ENCODE peak calls at places on chromosomes 5 and 9, in six cellular contexts. O is activated CD8-positive, alpha-beta T cell treated with anti-CD3 and anti-CD28 coated beads for 36 hours; Y is spleen; B is HFF-Myc; L is NB4; K is progenitor cell of endocrine pancreas. G is an unnamed sample.

GRCh38 chr9:32968101-32969011 is 33.1 kb downstream of the APTX start:
- DNase-seq in O (peak), Y (no peak), B (no peak), L (peak), K (peak), G (peak)

GRCh38 chr5:177306674-177307543 is 3.3 kb downstream of the PRELID1 start:
- DNase-seq in O (no peak), Y (peak), B (no peak), L (peak), K (no peak), G (no peak)

GRCh38 chr9:108836319-108836718 is 19.5 kb downstream of the ACTL7B start:
- DNase-seq in O (no peak), Y (no peak), B (no peak), L (peak), K (no peak), G (no peak)

GRCh38 chr9:129175515-129175824 is 2.6 kb downstream of the IER5L start:
- DNase-seq in O (no peak), Y (no peak), B (no peak), L (no peak), K (no peak), G (no peak)

GRCh38 chr9:135804588-135805421 is 102.5 kb downstream of the CAMSAP1 start:
- DNase-seq in O (no peak), Y (no peak), B (no peak), L (peak), K (no peak), G (no peak)

GRCh38 chr5:71887680-71888079 is 168.6 kb downstream of the CARTPT start:
- DNase-seq in O (no peak), Y (no peak), B (peak), L (peak), K (no peak), G (no peak)

GRCh38 chr5:96876292-96876850 is at the start of gene ERAP2:
- DNase-seq in O (peak), Y (no peak), B (no peak), L (peak), K (no peak), G (no peak)

GRCh38 chr9:137077758-137078693 is 709 bp downstream of the UAP1L1 start:
- DNase-seq in O (peak), Y (peak), B (no peak), L (no peak), K (no peak), G (no peak)

GRCh38 chr5:59275537-59276276 is 617.8 kb downstream of the PDE4D start:
- DNase-seq in O (no peak), Y (no peak), B (no peak), L (peak), K (no peak), G (no peak)

GRCh38 chr5:171419663-171420428 is 399 bp downstream of the FGF18 start:
- DNase-seq in O (peak), Y (peak), B (no peak), L (no peak), K (no peak), G (no peak)

GRCh38 chr5:132267166-132267739 is 9.8 kb downstream of the PDLIM4 start:
- DNase-seq in O (no peak), Y (peak), B (no peak), L (no peak), K (no peak), G (peak)

GRCh38 chr9:108162664-108163063 is 673.1 kb upstream of the KLF4 start:
- DNase-seq in O (no peak), Y (no peak), B (peak), L (no peak), K (no peak), G (no peak)

GRCh38 chr5:174755103-174755502 is 30.7 kb downstream of the MSX2 start:
- DNase-seq in O (no peak), Y (no peak), B (no peak), L (peak), K (no peak), G (no peak)

GRCh38 chr9:105708405-105708804 is 14.1 kb downstream of the TMEM38B start:
- DNase-seq in O (no peak), Y (no peak), B (no peak), L (no peak), K (no peak), G (no peak)

GRCh38 chr5:32314658-32315057 is 1.9 kb upstream of the MTMR12 start:
- DNase-seq in O (no peak), Y (no peak), B (no peak), L (no peak), K (no peak), G (no peak)

GRCh38 chr5:160183075-160183474 is 46.2 kb upstream of the FABP6 start:
- DNase-seq in O (no peak), Y (no peak), B (no peak), L (no peak), K (no peak), G (no peak)

GRCh38 chr5:88203977-88204735 is 64.5 kb downstream of the TMEM161B start:
- DNase-seq in O (peak), Y (no peak), B (no peak), L (no peak), K (no peak), G (no peak)

GRCh38 chr5:155616779-155617392 is 603.3 kb downstream of the KIF4B start:
- DNase-seq in O (peak), Y (no peak), B (no peak), L (peak), K (peak), G (peak)

GRCh38 chr5:32444191-32444945 is at the start of gene ZFR:
- DNase-seq in O (peak), Y (peak), B (peak), L (peak), K (peak), G (peak)

GRCh38 chr5:62143268-62144229 is 162.5 kb upstream of the KIF2A start:
- DNase-seq in O (no peak), Y (no peak), B (peak), L (peak), K (no peak), G (no peak)

GRCh38 chr9:75152416-75152815 is 64.1 kb downstream of the OSTF1 start:
- DNase-seq in O (peak), Y (no peak), B (no peak), L (no peak), K (no peak), G (no peak)

GRCh38 chr5:142874537-142874936 is 104.4 kb downstream of the ARHGAP26 start:
- DNase-seq in O (no peak), Y (peak), B (no peak), L (no peak), K (no peak), G (no peak)

GRCh38 chr5:40834391-40834848 is 602 bp downstream of the RPL37 start:
- DNase-seq in O (peak), Y (peak), B (no peak), L (peak), K (no peak), G (no peak)

GRCh38 chr9:34413229-34413852 is 36.6 kb upstream of the MYORG start:
- DNase-seq in O (peak), Y (no peak), B (peak), L (peak), K (peak), G (peak)

GRCh38 chr5:75460947-75461346 is 50.5 kb downstream of the CERT1 start:
- DNase-seq in O (no peak), Y (no peak), B (no peak), L (no peak), K (no peak), G (no peak)

GRCh38 chr5:151223447-151224264 is at the start of gene CCDC69:
- DNase-seq in O (peak), Y (peak), B (no peak), L (peak), K (peak), G (peak)
- TF ChIP-seq CTCF in O (no peak), Y (peak), B (no peak), L (peak), K (peak), G (no peak)

GRCh38 chr9:91783876-91784672 is 166.0 kb downstream of the ROR2 start:
- DNase-seq in O (peak), Y (no peak), B (no peak), L (no peak), K (no peak), G (peak)
- TF ChIP-seq CTCF in O (no peak), Y (no peak), B (no peak), L (no peak), K (no peak), G (no peak)

GRCh38 chr5:74035521-74035937 is 409.5 kb downstream of the ARHGEF28 start:
- DNase-seq in O (no peak), Y (no peak), B (peak), L (peak), K (no peak), G (no peak)
- TF ChIP-seq CTCF in O (no peak), Y (no peak), B (peak), L (peak), K (peak), G (no peak)

DNA sequence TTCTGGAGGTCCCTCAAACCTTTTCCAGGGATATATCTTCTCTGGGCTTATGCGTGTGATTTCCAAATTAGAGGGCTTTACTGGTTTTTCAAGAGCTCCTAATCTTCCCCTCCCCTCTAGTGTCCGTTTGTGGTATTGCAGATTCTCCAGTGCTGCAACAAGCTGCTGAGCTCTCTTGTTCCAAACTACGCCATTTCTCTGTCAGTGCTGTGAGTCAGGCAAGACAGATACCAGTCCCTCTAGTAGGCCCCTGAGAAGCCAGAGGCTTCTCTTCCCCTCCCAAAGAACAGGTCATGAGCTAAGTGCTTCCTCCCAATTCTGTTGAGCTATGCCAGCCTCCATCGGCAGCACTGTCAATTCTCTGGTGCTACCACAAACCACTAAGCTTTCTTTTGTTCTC is 149.5 kb downstream of the FANCC start:
- DNase-seq in O (peak), Y (no peak), B (peak), L (peak), K (peak), G (no peak)
- TF ChIP-seq CTCF in O (peak), Y (peak), B (peak), L (peak), K (peak), G (peak)

DNA sequence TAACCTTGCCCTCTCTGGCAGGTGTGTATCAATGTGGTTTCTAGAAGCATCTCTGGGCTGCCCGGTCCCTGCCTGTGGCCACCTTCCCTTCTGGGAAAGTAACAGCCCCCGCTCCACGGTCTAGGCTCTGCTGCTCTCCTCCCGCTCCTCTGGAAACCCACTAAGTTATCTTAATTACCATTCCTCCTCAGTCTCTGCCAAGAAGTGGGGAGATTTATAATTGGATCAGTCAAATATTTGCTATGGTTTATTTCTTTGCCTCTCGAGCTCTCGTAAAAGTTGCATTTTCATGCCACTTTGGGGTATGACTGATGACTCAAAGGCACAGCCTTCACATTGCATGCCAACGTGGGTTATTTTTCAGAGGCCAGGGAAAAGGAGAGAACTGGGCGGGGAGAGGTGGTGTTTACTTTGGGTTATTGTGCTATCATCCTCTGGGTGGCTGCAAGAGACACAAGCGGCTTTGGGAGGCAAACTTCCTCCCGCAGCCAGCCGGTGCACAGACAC is 205.3 kb upstream of the WWC1 start:
- DNase-seq in O (no peak), Y (no peak), B (no peak), L (no peak), K (no peak), G (no peak)
- TF ChIP-seq CTCF in O (no peak), Y (no peak), B (peak), L (no peak), K (peak), G (no peak)

GRCh38 chr5:112636751-112637150 is 100.9 kb upstream of the APC start:
- DNase-seq in O (no peak), Y (no peak), B (no peak), L (no peak), K (no peak), G (no peak)

GRCh38 chr5:112636288-112636731 is 101.4 kb upstream of the APC start:
- DNase-seq in O (no peak), Y (no peak), B (no peak), L (no peak), K (no peak), G (no peak)

GRCh38 chr5:112634796-112635195 is 102.9 kb upstream of the APC start:
- DNase-seq in O (no peak), Y (no peak), B (no peak), L (no peak), K (no peak), G (no peak)

GRCh38 chr5:112635276-112635675 is 102.4 kb upstream of the APC start:
- DNase-seq in O (no peak), Y (no peak), B (no peak), L (no peak), K (no peak), G (no peak)

GRCh38 chr5:112635771-112636170 is 101.9 kb upstream of the APC start:
- DNase-seq in O (no peak), Y (no peak), B (no peak), L (peak), K (no peak), G (no peak)
- TF ChIP-seq CTCF in O (no peak), Y (no peak), B (no peak), L (no peak), K (no peak), G (no peak)

GRCh38 chr5:60961685-60962084 is 16.7 kb downstream of the NDUFAF2 start:
- DNase-seq in O (no peak), Y (no peak), B (no peak), L (peak), K (no peak), G (no peak)

GRCh38 chr5:60960591-60960990 is 15.6 kb downstream of the NDUFAF2 start:
- DNase-seq in O (peak), Y (no peak), B (no peak), L (no peak), K (no peak), G (no peak)

GRCh38 chr5:60958088-60958487 is 13.1 kb downstream of the NDUFAF2 start:
- DNase-seq in O (no peak), Y (no peak), B (no peak), L (no peak), K (no peak), G (no peak)

GRCh38 chr5:60958712-60959111 is 13.7 kb downstream of the NDUFAF2 start:
- DNase-seq in O (no peak), Y (no peak), B (no peak), L (no peak), K (no peak), G (no peak)

DNA sequence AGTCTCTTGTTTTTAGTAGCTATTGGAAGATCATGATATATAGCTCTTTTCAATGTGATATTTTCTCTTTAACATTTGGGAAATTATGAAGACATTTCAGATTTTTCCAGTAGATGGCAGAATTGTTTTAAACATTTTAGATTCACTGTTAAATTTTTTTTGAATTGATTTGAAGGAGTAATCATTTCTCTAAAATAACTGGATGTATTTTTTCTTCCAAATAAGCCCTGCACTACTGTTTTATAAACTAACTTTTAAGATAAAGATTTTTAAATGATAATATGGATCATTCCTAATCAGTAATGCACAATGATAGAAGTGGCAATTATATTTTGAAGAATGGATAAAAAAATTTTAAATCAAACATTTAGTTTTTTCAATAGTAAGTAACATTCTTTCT is 14.2 kb downstream of the NDUFAF2 start:
- DNase-seq in O (no peak), Y (no peak), B (no peak), L (peak), K (no peak), G (no peak)
- TF ChIP-seq CTCF in O (peak), Y (peak), B (no peak), L (no peak), K (peak), G (no peak)

DNA sequence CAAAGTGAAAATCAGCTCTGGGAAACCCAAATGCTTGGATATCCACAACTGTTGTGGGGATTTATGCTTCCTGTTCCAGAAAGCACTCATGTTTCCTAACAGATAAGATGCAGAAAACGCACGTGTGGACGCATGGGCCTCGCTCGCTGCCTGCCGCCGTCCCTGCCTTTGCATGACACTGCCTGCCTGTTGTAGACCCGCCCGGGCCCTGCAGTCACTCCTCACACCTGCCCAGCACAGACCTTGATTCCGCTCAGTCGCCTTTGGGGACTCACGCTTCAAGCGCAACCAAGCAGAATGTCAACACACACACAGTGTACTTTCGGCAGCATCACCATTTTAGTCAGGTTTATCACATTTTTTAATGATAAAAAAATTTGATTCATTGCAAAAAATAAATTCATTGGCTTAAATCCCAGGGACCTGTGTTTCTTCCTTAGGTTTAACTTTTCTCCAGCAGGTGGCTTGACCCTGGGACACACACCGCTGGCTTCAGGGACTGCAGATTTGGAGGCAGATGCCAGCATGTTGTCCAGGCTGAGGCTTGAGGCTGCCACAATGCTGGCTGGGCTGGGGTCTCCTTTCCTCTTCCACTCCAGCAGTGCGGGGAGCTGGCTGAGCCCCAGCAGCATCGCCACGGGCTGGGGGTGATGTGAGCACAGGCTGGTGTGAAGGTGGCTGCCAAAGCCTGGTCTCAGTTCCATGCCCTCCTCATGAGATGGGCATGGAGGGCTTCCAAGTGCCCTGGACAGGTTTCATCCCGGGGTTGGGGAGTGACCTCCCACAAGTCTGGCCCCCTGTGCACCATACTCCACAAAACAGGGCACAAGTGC is 416.9 kb upstream of the IRX4 start:
- DNase-seq in O (no peak), Y (no peak), B (no peak), L (no peak), K (no peak), G (no peak)
- TF ChIP-seq CTCF in O (no peak), Y (no peak), B (no peak), L (no peak), K (peak), G (peak)

DNA sequence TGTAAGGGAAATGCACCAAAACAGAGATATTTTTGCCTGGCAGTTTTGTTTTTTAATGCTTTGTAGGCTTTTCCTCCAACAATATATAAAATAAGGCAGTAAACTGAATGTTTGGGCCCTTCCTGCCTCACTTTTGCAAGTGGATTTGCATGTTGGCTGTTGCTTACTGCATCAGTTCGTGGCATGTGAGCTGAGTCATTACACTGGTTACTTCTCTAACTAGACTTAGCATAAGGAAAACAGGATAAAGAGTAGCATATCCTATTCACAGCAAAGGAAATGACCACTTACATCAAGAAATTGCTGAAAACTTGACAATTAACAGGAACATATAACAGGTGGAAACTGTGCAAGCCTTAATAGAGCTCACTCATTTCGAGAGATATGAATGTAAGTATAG is 113.4 kb downstream of the TLE1 start:
- DNase-seq in O (no peak), Y (no peak), B (no peak), L (no peak), K (no peak), G (no peak)
- TF ChIP-seq CTCF in O (no peak), Y (no peak), B (no peak), L (no peak), K (no peak), G (no peak)